ENCODE peak calls at places on chromosome 5, in six cellular contexts. One of them, this sample, is unnamed.

GRCh38 chr5:926416-927171 is 33.9 kb downstream of the TRIP13 start:
- DNase-seq in stimulated activated CD4-positive, alpha-beta T cell treated with anti-CD3 and anti-CD28 coated beads, Interleukin-1b, Interleukin-23, amount 100 ng/mL, for 48 hours: no peak
- DNase-seq in psoas muscle: peak; percentile 64
- DNase-seq in gastrocnemius medialis: no peak
- DNase-seq in stromal cell of bone marrow: no peak
- DNase-seq in naive thymus-derived CD8-positive, alpha-beta T cell: no peak
- DNase-seq in this sample: no peak

GRCh38 chr5:159099049-159099760 is 511 bp downstream of the EBF1 start:
- DNase-seq in psoas muscle: peak; percentile 51
- DNase-seq in stimulated activated CD4-positive, alpha-beta T cell treated with anti-CD3 and anti-CD28 coated beads, Interleukin-1b, Interleukin-23, amount 100 ng/mL, for 48 hours: peak; percentile 35
- DNase-seq in stromal cell of bone marrow: no peak
- DNase-seq in gastrocnemius medialis: no peak
- DNase-seq in naive thymus-derived CD8-positive, alpha-beta T cell: peak; percentile 38
- DNase-seq in this sample: no peak

GRCh38 chr5:174412941-174413340 is 311.4 kb upstream of the MSX2 start:
- DNase-seq in naive thymus-derived CD8-positive, alpha-beta T cell: no peak
- DNase-seq in psoas muscle: no peak
- DNase-seq in stromal cell of bone marrow: peak; percentile 33
- DNase-seq in stimulated activated CD4-positive, alpha-beta T cell treated with anti-CD3 and anti-CD28 coated beads, Interleukin-1b, Interleukin-23, amount 100 ng/mL, for 48 hours: no peak
- DNase-seq in gastrocnemius medialis: no peak
- DNase-seq in this sample: no peak

GRCh38 chr5:10111575-10111974 is 138.1 kb downstream of the ATPSCKMT start:
- DNase-seq in psoas muscle: no peak
- DNase-seq in stromal cell of bone marrow: peak; percentile 31
- DNase-seq in gastrocnemius medialis: no peak
- DNase-seq in stimulated activated CD4-positive, alpha-beta T cell treated with anti-CD3 and anti-CD28 coated beads, Interleukin-1b, Interleukin-23, amount 100 ng/mL, for 48 hours: no peak
- DNase-seq in naive thymus-derived CD8-positive, alpha-beta T cell: no peak
- DNase-seq in this sample: peak; percentile 39

GRCh38 chr5:177494356-177495195 is 2.8 kb downstream of the PDLIM7 start:
- DNase-seq in psoas muscle: peak; percentile 83
- DNase-seq in gastrocnemius medialis: no peak
- DNase-seq in naive thymus-derived CD8-positive, alpha-beta T cell: no peak
- DNase-seq in stromal cell of bone marrow: peak; percentile 70
- DNase-seq in stimulated activated CD4-positive, alpha-beta T cell treated with anti-CD3 and anti-CD28 coated beads, Interleukin-1b, Interleukin-23, amount 100 ng/mL, for 48 hours: peak; percentile 40
- DNase-seq in this sample: peak; percentile 51

GRCh38 chr5:150065346-150065745 is 21.0 kb downstream of the CSF1R start:
- DNase-seq in gastrocnemius medialis: peak; percentile 36
- DNase-seq in stromal cell of bone marrow: peak; percentile 63
- DNase-seq in psoas muscle: peak; percentile 59
- DNase-seq in naive thymus-derived CD8-positive, alpha-beta T cell: no peak
- DNase-seq in stimulated activated CD4-positive, alpha-beta T cell treated with anti-CD3 and anti-CD28 coated beads, Interleukin-1b, Interleukin-23, amount 100 ng/mL, for 48 hours: no peak
- DNase-seq in this sample: peak; percentile 40

GRCh38 chr5:181044093-181044599 is 4.1 kb downstream of the BTNL9 start:
- DNase-seq in stromal cell of bone marrow: no peak
- DNase-seq in stimulated activated CD4-positive, alpha-beta T cell treated with anti-CD3 and anti-CD28 coated beads, Interleukin-1b, Interleukin-23, amount 100 ng/mL, for 48 hours: no peak
- DNase-seq in psoas muscle: no peak
- DNase-seq in naive thymus-derived CD8-positive, alpha-beta T cell: no peak
- DNase-seq in gastrocnemius medialis: no peak
- DNase-seq in this sample: no peak

GRCh38 chr5:178221857-178222256 is 10.7 kb downstream of the PHYKPL start:
- DNase-seq in stimulated activated CD4-positive, alpha-beta T cell treated with anti-CD3 and anti-CD28 coated beads, Interleukin-1b, Interleukin-23, amount 100 ng/mL, for 48 hours: no peak
- DNase-seq in naive thymus-derived CD8-positive, alpha-beta T cell: no peak
- DNase-seq in gastrocnemius medialis: no peak
- DNase-seq in stromal cell of bone marrow: no peak
- DNase-seq in psoas muscle: peak; percentile 48
- DNase-seq in this sample: peak; percentile 21

GRCh38 chr5:179154991-179155955 is 95.1 kb downstream of the ZNF354C start:
- DNase-seq in psoas muscle: no peak
- DNase-seq in stimulated activated CD4-positive, alpha-beta T cell treated with anti-CD3 and anti-CD28 coated beads, Interleukin-1b, Interleukin-23, amount 100 ng/mL, for 48 hours: peak; percentile 11
- DNase-seq in naive thymus-derived CD8-positive, alpha-beta T cell: no peak
- DNase-seq in gastrocnemius medialis: no peak
- DNase-seq in stromal cell of bone marrow: no peak
- DNase-seq in this sample: no peak

GRCh38 chr5:174532453-174533126 is 191.8 kb upstream of the MSX2 start:
- DNase-seq in stromal cell of bone marrow: peak; percentile 88
- DNase-seq in naive thymus-derived CD8-positive, alpha-beta T cell: no peak
- DNase-seq in psoas muscle: peak; percentile 83
- DNase-seq in stimulated activated CD4-positive, alpha-beta T cell treated with anti-CD3 and anti-CD28 coated beads, Interleukin-1b, Interleukin-23, amount 100 ng/mL, for 48 hours: peak; percentile 27
- DNase-seq in gastrocnemius medialis: peak; percentile 19
- DNase-seq in this sample: peak; percentile 77

This sample was measured in transverse colon.